ENCODE peak calls at places on chromosomes 11 and 22, in seven cellular contexts. One of them, this sample, is unnamed.

GRCh38 chr11:16891964-16892363 is 122.2 kb downstream of the PLEKHA7 start:
- DNase-seq in spleen: no peak
- DNase-seq in A549: no peak
- DNase-seq in BE2C: no peak
- DNase-seq in PC-3: peak; percentile 51
- DNase-seq in fibroblast of pulmonary artery: peak; percentile 18
- DNase-seq in HCT116: no peak
- DNase-seq in this sample: peak; percentile 44

GRCh38 chr11:83249972-83250593 is 36.1 kb downstream of the CCDC90B start:
- DNase-seq in HCT116: peak; percentile 21
- DNase-seq in A549: peak; percentile 36
- DNase-seq in fibroblast of pulmonary artery: peak; percentile 75
- DNase-seq in PC-3: peak; percentile 70
- DNase-seq in spleen: no peak
- DNase-seq in BE2C: peak; percentile 7
- DNase-seq in this sample: peak; percentile 83

GRCh38 chr11:1200611-1201191 is 22.2 kb upstream of the MUC5B start:
- DNase-seq in PC-3: peak; percentile 12
- DNase-seq in spleen: peak; percentile 58
- DNase-seq in BE2C: no peak
- DNase-seq in HCT116: no peak
- DNase-seq in fibroblast of pulmonary artery: no peak
- DNase-seq in A549: no peak
- DNase-seq in this sample: no peak

GRCh38 chr11:72831521-72832300 is 17.5 kb downstream of the ATG16L2 start:
- DNase-seq in BE2C: peak; percentile 90
- DNase-seq in A549: peak; percentile 74
- DNase-seq in spleen: peak; percentile 91
- DNase-seq in PC-3: peak; percentile 76
- DNase-seq in HCT116: peak; percentile 54
- DNase-seq in fibroblast of pulmonary artery: peak; percentile 82
- DNase-seq in this sample: peak; percentile 84

GRCh38 chr11:1338201-1339065 is 29.0 kb upstream of the TOLLIP start:
- DNase-seq in A549: no peak
- DNase-seq in PC-3: no peak
- DNase-seq in HCT116: no peak
- DNase-seq in fibroblast of pulmonary artery: no peak
- DNase-seq in BE2C: no peak
- DNase-seq in spleen: no peak
- DNase-seq in this sample: no peak

GRCh38 chr11:102111787-102112653 is 1.8 kb downstream of the YAP1 start:
- DNase-seq in PC-3: peak; percentile 98
- DNase-seq in A549: peak; percentile 63
- DNase-seq in HCT116: peak; percentile 98
- DNase-seq in spleen: no peak
- DNase-seq in fibroblast of pulmonary artery: peak; percentile 88
- DNase-seq in BE2C: no peak
- DNase-seq in this sample: peak; percentile 79

GRCh38 chr22:17284917-17285316 is 65.7 kb upstream of the ADA2 start:
- DNase-seq in PC-3: no peak
- DNase-seq in fibroblast of pulmonary artery: no peak
- DNase-seq in HCT116: no peak
- DNase-seq in A549: no peak
- DNase-seq in BE2C: no peak
- DNase-seq in spleen: peak; percentile 19
- DNase-seq in this sample: no peak

GRCh38 chr22:47591016-47591415 is 828.6 kb downstream of the TBC1D22A start:
- DNase-seq in PC-3: no peak
- DNase-seq in A549: no peak
- DNase-seq in spleen: no peak
- DNase-seq in fibroblast of pulmonary artery: no peak
- DNase-seq in HCT116: no peak
- DNase-seq in BE2C: no peak
- DNase-seq in this sample: no peak

GRCh38 chr11:71454470-71455113 is 1.6 kb downstream of the NADSYN1 start:
- DNase-seq in BE2C: no peak
- DNase-seq in A549: no peak
- DNase-seq in PC-3: peak; percentile 58
- DNase-seq in HCT116: no peak
- DNase-seq in spleen: peak; percentile 68
- DNase-seq in fibroblast of pulmonary artery: no peak
- DNase-seq in this sample: no peak

GRCh38 chr11:115580927-115581680 is 76.9 kb upstream of the CADM1 start:
- DNase-seq in spleen: no peak
- DNase-seq in fibroblast of pulmonary artery: no peak
- DNase-seq in PC-3: no peak
- DNase-seq in A549: no peak
- DNase-seq in HCT116: no peak
- DNase-seq in BE2C: peak; percentile 98
- DNase-seq in this sample: no peak

GRCh38 chr11:72263363-72263762 is 19.4 kb upstream of the PHOX2A start:
- DNase-seq in HCT116: no peak
- DNase-seq in BE2C: no peak
- DNase-seq in PC-3: peak; percentile 51
- DNase-seq in A549: no peak
- DNase-seq in spleen: no peak
- DNase-seq in fibroblast of pulmonary artery: peak; percentile 63
- DNase-seq in this sample: peak; percentile 78

GRCh38 chr22:32996702-32997101 is 61.5 kb downstream of the SYN3 start:
- DNase-seq in HCT116: no peak
- DNase-seq in A549: no peak
- DNase-seq in fibroblast of pulmonary artery: no peak
- DNase-seq in spleen: no peak
- DNase-seq in BE2C: no peak
- DNase-seq in PC-3: no peak
- DNase-seq in this sample: no peak

GRCh38 chr22:25131198-25131887 is 68.3 kb upstream of the CRYBB3 start:
- DNase-seq in spleen: no peak
- DNase-seq in fibroblast of pulmonary artery: no peak
- DNase-seq in A549: no peak
- DNase-seq in BE2C: no peak
- DNase-seq in PC-3: no peak
- DNase-seq in HCT116: no peak
- DNase-seq in this sample: no peak

GRCh38 chr11:117910941-117911630 is 18.1 kb downstream of the TMPRSS13 start:
- DNase-seq in A549: no peak
- DNase-seq in spleen: peak; percentile 48
- DNase-seq in BE2C: no peak
- DNase-seq in HCT116: no peak
- DNase-seq in fibroblast of pulmonary artery: no peak
- DNase-seq in PC-3: no peak
- DNase-seq in this sample: no peak

GRCh38 chr11:73859671-73860070 is 17.0 kb downstream of the COA4 start:
- DNase-seq in A549: no peak
- DNase-seq in spleen: no peak
- DNase-seq in fibroblast of pulmonary artery: no peak
- DNase-seq in BE2C: no peak
- DNase-seq in HCT116: no peak
- DNase-seq in PC-3: no peak
- DNase-seq in this sample: no peak

GRCh38 chr22:22933100-22933806 is 45.6 kb downstream of the IGLL5 start:
- DNase-seq in HCT116: no peak
- DNase-seq in spleen: peak; percentile 71
- DNase-seq in fibroblast of pulmonary artery: no peak
- DNase-seq in A549: no peak
- DNase-seq in PC-3: no peak
- DNase-seq in BE2C: no peak
- DNase-seq in this sample: no peak
- H3K4me3 ChIP-seq in HCT116: no peak overlapping the region
- H3K4me3 ChIP-seq in spleen: no peak overlapping the region
- H3K4me3 ChIP-seq in fibroblast of pulmonary artery: no peak overlapping the region
- H3K4me3 ChIP-seq in A549: no peak overlapping the region
- H3K4me3 ChIP-seq in PC-3: no peak overlapping the region
- H3K4me3 ChIP-seq in BE2C: no peak overlapping the region
- H3K4me3 ChIP-seq in this sample: no peak overlapping the region

DNA sequence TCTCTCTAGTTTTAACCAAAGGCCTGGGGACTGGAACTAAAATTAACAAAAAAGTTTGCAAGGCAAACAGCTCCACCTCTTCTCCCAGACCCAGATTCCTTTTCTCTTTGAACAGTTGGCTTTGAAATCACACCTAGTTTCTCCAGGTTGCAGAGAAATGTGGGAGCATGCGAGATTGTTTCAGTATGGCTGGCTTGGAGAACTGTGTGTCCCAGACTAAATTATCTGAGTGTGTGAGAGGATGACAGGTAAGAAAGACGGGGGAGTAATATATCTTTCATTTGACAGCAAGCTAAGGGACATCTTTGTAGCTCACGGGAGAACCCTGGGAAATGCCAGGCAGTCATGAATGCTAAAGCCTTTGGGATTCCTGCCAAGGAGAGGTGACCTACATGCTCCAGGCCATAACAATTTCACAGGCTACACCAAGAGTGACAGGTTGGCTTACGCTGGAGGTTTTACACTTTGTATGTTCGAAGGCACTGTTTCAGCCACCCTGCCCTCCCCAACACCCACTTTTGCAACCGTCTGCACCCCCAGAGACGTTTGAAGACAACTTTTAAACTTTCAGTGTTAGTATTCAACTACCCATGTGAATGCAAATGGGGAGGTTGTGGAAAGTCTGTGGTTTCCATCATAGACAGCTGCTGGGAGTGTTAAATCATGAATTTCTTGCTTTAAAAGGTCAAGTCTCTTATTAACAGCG is 109.3 kb upstream of the SNX19 start:
- DNase-seq in fibroblast of pulmonary artery: no peak
- DNase-seq in BE2C: no peak
- DNase-seq in PC-3: peak; percentile 36
- DNase-seq in HCT116: no peak
- DNase-seq in A549: no peak
- DNase-seq in spleen: no peak
- DNase-seq in this sample: no peak
- TF ChIP-seq CTCF in fibroblast of pulmonary artery: no peak
- TF ChIP-seq CTCF in BE2C: no peak
- TF ChIP-seq CTCF in PC-3: peak; percentile 25
- TF ChIP-seq CTCF in HCT116: no peak
- TF ChIP-seq CTCF in A549: no peak
- TF ChIP-seq CTCF in spleen: no peak
- TF ChIP-seq CTCF in this sample: no peak

GRCh38 chr11:124194283-124194682 is 11.1 kb downstream of the OR10D3 start:
- DNase-seq in PC-3: no peak
- DNase-seq in A549: no peak
- DNase-seq in BE2C: no peak
- DNase-seq in HCT116: no peak
- DNase-seq in fibroblast of pulmonary artery: no peak
- DNase-seq in spleen: no peak
- DNase-seq in this sample: no peak

GRCh38 chr11:124197999-124198398 is 14.9 kb downstream of the OR10D3 start:
- DNase-seq in fibroblast of pulmonary artery: no peak
- DNase-seq in A549: no peak
- DNase-seq in BE2C: no peak
- DNase-seq in spleen: no peak
- DNase-seq in PC-3: no peak
- DNase-seq in HCT116: no peak
- DNase-seq in this sample: no peak

GRCh38 chr11:124194696-124195418 is 11.7 kb downstream of the OR10D3 start:
- DNase-seq in PC-3: peak; percentile 79
- DNase-seq in BE2C: peak; percentile 69
- DNase-seq in fibroblast of pulmonary artery: peak; percentile 81
- DNase-seq in spleen: no peak
- DNase-seq in A549: peak; percentile 18
- DNase-seq in HCT116: peak; percentile 57
- DNase-seq in this sample: peak; percentile 85

GRCh38 chr11:124193221-124193945 is 10.2 kb downstream of the OR10D3 start:
- DNase-seq in A549: no peak
- DNase-seq in HCT116: no peak
- DNase-seq in BE2C: no peak
- DNase-seq in PC-3: no peak
- DNase-seq in spleen: no peak
- DNase-seq in fibroblast of pulmonary artery: no peak
- DNase-seq in this sample: no peak

DNA sequence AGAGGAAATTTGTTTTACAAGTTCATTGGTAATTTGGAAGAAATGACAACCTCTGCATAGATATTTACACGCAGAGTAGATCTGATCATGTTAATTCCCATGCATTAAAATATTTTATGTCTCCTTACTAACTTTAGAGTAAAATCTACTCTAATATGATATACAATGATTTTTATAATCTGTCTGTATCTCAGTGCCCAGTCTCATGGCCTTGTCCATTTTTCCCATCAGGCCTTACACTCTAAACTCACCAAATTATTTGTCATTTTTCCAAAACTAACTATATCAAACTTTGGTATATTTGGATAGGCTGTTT is 12.2 kb downstream of the OR10D3 start:
- DNase-seq in PC-3: no peak
- DNase-seq in BE2C: no peak
- DNase-seq in spleen: no peak
- DNase-seq in fibroblast of pulmonary artery: no peak
- DNase-seq in A549: no peak
- DNase-seq in HCT116: no peak
- DNase-seq in this sample: no peak
- H3K4me3 ChIP-seq in PC-3: no peak overlapping the region
- H3K4me3 ChIP-seq in BE2C: no peak overlapping the region
- H3K4me3 ChIP-seq in spleen: no peak overlapping the region
- H3K4me3 ChIP-seq in fibroblast of pulmonary artery: no peak overlapping the region
- H3K4me3 ChIP-seq in A549: no peak overlapping the region
- H3K4me3 ChIP-seq in HCT116: no peak overlapping the region
- H3K4me3 ChIP-seq in this sample: no peak overlapping the region

GRCh38 chr11:64936539-64936938 is 846 bp upstream of the GPHA2 start:
- DNase-seq in A549: no peak
- DNase-seq in spleen: no peak
- DNase-seq in fibroblast of pulmonary artery: no peak
- DNase-seq in BE2C: no peak
- DNase-seq in HCT116: no peak
- DNase-seq in PC-3: no peak
- DNase-seq in this sample: no peak

GRCh38 chr11:64933935-64934693 is 1.6 kb downstream of the GPHA2 start:
- DNase-seq in HCT116: no peak
- DNase-seq in spleen: no peak
- DNase-seq in fibroblast of pulmonary artery: no peak
- DNase-seq in BE2C: no peak
- DNase-seq in PC-3: no peak
- DNase-seq in A549: no peak
- DNase-seq in this sample: no peak

GRCh38 chr11:64933213-64933934 is 2.3 kb downstream of the GPHA2 start:
- DNase-seq in fibroblast of pulmonary artery: no peak
- DNase-seq in spleen: no peak
- DNase-seq in A549: no peak
- DNase-seq in BE2C: no peak
- DNase-seq in HCT116: no peak
- DNase-seq in PC-3: no peak
- DNase-seq in this sample: no peak

GRCh38 chr11:64934765-64935633 is 694 bp downstream of the GPHA2 start:
- DNase-seq in HCT116: no peak
- DNase-seq in BE2C: no peak
- DNase-seq in A549: no peak
- DNase-seq in fibroblast of pulmonary artery: no peak
- DNase-seq in PC-3: no peak
- DNase-seq in spleen: no peak
- DNase-seq in this sample: no peak

DNA sequence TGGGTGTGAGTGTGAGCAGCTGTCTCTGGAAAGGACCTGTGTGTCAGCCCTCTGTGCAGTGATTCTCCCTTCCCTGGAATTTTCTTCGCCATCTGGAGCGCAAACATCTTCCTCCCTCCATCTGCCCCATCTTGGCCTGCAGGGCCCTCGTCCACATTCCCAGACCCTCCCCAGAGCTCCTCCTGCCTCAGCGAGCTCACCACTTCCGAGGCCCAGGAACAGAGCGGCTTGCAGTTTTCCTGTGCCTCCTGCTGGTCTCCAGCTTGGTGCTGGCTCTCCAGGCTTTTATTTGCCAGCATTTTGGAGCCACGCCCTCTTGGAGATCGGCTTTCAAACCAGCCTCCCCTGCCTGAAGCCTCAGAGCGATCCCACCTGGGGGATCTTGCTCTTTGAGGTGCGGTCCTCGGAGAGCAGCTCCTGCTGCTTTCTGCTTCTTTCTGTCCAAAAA is at the start of gene GPHA2:
- DNase-seq in spleen: no peak
- DNase-seq in A549: no peak
- DNase-seq in PC-3: peak; percentile 15
- DNase-seq in HCT116: no peak
- DNase-seq in fibroblast of pulmonary artery: peak; percentile 23
- DNase-seq in BE2C: no peak
- DNase-seq in this sample: peak; percentile 53
- TF ChIP-seq CTCF in spleen: no peak
- TF ChIP-seq CTCF in A549: no peak
- TF ChIP-seq CTCF in PC-3: no peak
- TF ChIP-seq CTCF in HCT116: no peak
- TF ChIP-seq CTCF in fibroblast of pulmonary artery: no peak
- TF ChIP-seq CTCF in BE2C: no peak
- TF ChIP-seq CTCF in this sample: peak; percentile 38